ENCODE peak calls at places on chromosome 7, in five cellular contexts. O, X, T, L and J are unnamed samples.

GRCh38 chr7:129845178-129845971 is 107.4 kb downstream of the UBE2H start:
- DNase-seq in O (peak), X (peak), T (no peak), L (no peak), J (no peak)

GRCh38 chr7:88167223-88167622 is 52.6 kb downstream of the SRI start:
- DNase-seq in O (no peak), X (no peak), T (no peak), L (no peak), J (no peak)

GRCh38 chr7:105958037-105958436 is 5.0 kb upstream of the CDHR3 start:
- DNase-seq in O (no peak), X (no peak), T (no peak), L (no peak), J (no peak)

GRCh38 chr7:91235211-91235832 is 28.9 kb upstream of the FZD1 start:
- DNase-seq in O (no peak), X (no peak), T (no peak), L (no peak), J (no peak)

GRCh38 chr7:4479367-4480039 is 202.6 kb upstream of the FOXK1 start:
- DNase-seq in O (peak), X (peak), T (peak), L (no peak), J (peak)

GRCh38 chr7:15330943-15331342 is 230.9 kb downstream of the AGMO start:
- DNase-seq in O (no peak), X (no peak), T (no peak), L (no peak), J (no peak)

GRCh38 chr7:140049339-140050024 is 13.3 kb downstream of the PARP12 start:
- DNase-seq in O (no peak), X (no peak), T (peak), L (no peak), J (no peak)

GRCh38 chr7:96040250-96040772 is 268.0 kb downstream of the DYNC1I1 start:
- DNase-seq in O (no peak), X (no peak), T (no peak), L (no peak), J (no peak)

GRCh38 chr7:92498557-92498956 is 20.8 kb upstream of the ERVW-1 start:
- DNase-seq in O (no peak), X (no peak), T (no peak), L (no peak), J (no peak)

GRCh38 chr7:71229699-71230098 is 97.8 kb downstream of the GALNT17 start:
- DNase-seq in O (no peak), X (no peak), T (no peak), L (no peak), J (no peak)

GRCh38 chr7:2403718-2404648 is 572 bp downstream of the CHST12 start:
- DNase-seq in O (no peak), X (peak), T (peak), L (no peak), J (no peak)

GRCh38 chr7:77684030-77684429 is 12.2 kb upstream of the RSBN1L start:
- DNase-seq in O (no peak), X (peak), T (peak), L (no peak), J (no peak)

GRCh38 chr7:77536017-77536412 is 1.1 kb upstream of the PTPN12 start:
- DNase-seq in O (no peak), X (no peak), T (no peak), L (no peak), J (no peak)

GRCh38 chr7:41685684-41686083 is 17.2 kb downstream of the INHBA start:
- DNase-seq in O (no peak), X (peak), T (no peak), L (no peak), J (no peak)

GRCh38 chr7:35253182-35253679 is 669 bp downstream of the TBX20 start:
- DNase-seq in O (no peak), X (no peak), T (no peak), L (no peak), J (no peak)

GRCh38 chr7:77799078-77799964 is 748 bp downstream of the PHTF2 start:
- DNase-seq in O (peak), X (no peak), T (peak), L (no peak), J (peak)

DNA sequence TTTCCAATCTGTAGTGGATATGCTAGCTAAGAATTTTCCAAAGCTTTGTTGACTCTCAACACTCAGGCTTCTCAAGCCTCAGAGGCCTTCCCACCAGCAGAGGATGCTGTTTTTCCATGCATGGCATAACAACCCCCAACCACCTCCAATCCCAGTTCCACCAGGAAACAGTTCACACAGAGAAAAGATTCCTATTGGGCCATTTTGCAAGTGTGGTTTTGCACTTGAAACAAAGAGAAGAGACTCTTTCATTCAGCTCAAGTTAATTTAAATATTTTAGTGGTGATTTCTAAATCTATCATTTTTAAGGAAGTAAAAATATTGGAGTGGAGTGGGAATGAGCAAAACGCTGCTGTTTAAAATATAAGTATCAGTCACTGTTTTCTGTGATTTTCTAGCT is 105.6 kb upstream of the COL1A2 start:
- DNase-seq in O (peak), X (peak), T (peak), L (no peak), J (no peak)
- TF ChIP-seq CTCF in O (peak), X (peak), T (peak), L (peak), J (peak)

GRCh38 chr7:34013421-34013820 is 108.1 kb downstream of the BMPER start:
- DNase-seq in O (no peak), X (no peak), T (no peak), L (no peak), J (no peak)
- TF ChIP-seq CTCF in O (no peak), X (no peak), T (no peak), L (no peak), J (no peak)

DNA sequence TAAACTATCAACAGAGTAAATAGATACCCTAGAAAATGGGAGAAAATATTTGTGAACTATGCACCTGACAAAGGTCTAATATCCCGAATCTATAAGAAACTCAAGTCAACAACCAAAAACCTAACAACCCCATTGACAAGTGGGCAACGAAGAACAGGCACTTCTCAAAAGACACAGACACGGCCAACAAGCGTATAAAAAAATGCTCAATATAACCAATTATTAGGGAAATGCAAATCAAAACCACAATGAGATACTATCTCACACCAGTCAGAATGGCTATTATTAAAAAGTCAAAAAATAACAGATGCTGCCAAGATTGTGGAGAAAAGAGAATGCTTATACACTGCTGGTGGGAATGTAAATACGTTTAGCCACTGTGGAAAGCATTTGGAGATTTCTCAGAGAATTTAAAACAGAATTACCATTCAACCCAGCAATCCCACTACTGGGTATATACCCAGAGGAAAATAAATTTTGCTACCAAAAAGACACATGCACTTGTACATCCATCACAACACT is 63.2 kb upstream of the CAV2 start:
- DNase-seq in O (no peak), X (no peak), T (no peak), L (no peak), J (no peak)
- TF ChIP-seq CTCF in O (no peak), X (no peak), T (no peak), L (no peak), J (no peak)

DNA sequence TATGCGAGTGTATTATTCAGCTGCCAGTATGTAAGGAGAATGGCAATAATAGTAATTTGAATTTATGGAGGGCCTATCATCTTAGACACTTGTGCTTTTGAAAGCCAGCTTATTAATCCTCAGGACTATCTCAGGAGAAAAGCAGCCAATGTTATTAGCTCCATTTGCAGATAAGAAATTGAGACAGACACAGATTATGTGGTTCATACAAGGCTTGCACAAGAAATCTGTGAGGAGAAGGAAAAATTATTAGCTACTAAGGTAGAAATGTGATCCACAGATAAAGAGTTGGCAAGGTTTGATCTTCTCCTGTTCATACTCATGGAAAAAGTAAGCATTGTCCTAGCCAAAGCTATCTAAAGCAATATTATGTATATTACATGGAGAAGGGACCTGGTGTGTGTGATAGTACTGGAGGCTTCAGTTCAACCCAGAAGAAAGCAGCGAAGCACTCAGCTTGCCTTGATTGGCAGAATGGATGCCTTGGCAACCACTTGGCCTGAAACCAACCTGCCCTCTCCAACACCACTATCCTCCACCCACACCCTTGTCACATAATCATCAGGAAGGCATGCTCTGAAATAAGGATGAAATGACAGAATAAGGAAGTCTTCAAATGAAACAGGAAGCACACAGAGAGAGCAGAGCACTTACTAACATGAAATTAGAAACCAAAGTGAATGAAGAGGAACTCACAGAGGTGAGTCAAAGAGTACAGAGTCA is 18.0 kb downstream of the MACC1 start:
- DNase-seq in O (peak), X (peak), T (peak), L (peak), J (peak)
- TF ChIP-seq CTCF in O (no peak), X (no peak), T (no peak), L (no peak), J (no peak)